ENCODE peak calls at places on chromosomes 7 and 10, in ten cellular contexts. One of them, this sample, is unnamed.

GRCh38 chr10:114634607-114634974 is 23.5 kb downstream of the ABLIM1 start:
- DNase-seq in CD8-positive, alpha-beta T cell: no peak
- DNase-seq in upper lobe of right lung: peak; percentile 68
- DNase-seq in uterus: peak; percentile 59
- DNase-seq in stomach: no peak
- DNase-seq in fibroblast of lung: peak; percentile 96
- DNase-seq in cardiac muscle cell: peak; percentile 86
- DNase-seq in heart left ventricle: peak; percentile 63
- DNase-seq in testis: peak; percentile 92
- DNase-seq in tibial artery: peak; percentile 90
- DNase-seq in this sample: no peak

GRCh38 chr10:851891-852290 is 79.6 kb downstream of the LARP4B start:
- DNase-seq in upper lobe of right lung: no peak
- DNase-seq in uterus: no peak
- DNase-seq in testis: no peak
- DNase-seq in cardiac muscle cell: no peak
- DNase-seq in heart left ventricle: no peak
- DNase-seq in tibial artery: no peak
- DNase-seq in CD8-positive, alpha-beta T cell: no peak
- DNase-seq in stomach: no peak
- DNase-seq in fibroblast of lung: no peak
- DNase-seq in this sample: no peak

GRCh38 chr7:44224216-44224950 is 23.6 kb downstream of the YKT6 start:
- DNase-seq in upper lobe of right lung: peak; percentile 53
- DNase-seq in heart left ventricle: peak; percentile 22
- DNase-seq in cardiac muscle cell: no peak
- DNase-seq in uterus: no peak
- DNase-seq in testis: no peak
- DNase-seq in CD8-positive, alpha-beta T cell: no peak
- DNase-seq in fibroblast of lung: no peak
- DNase-seq in stomach: no peak
- DNase-seq in tibial artery: no peak
- DNase-seq in this sample: no peak

GRCh38 chr10:114374141-114374791 is 30.0 kb downstream of the AFAP1L2 start:
- DNase-seq in testis: peak; percentile 79
- DNase-seq in tibial artery: peak; percentile 52
- DNase-seq in upper lobe of right lung: no peak
- DNase-seq in stomach: no peak
- DNase-seq in uterus: peak; percentile 86
- DNase-seq in heart left ventricle: peak; percentile 56
- DNase-seq in CD8-positive, alpha-beta T cell: no peak
- DNase-seq in cardiac muscle cell: no peak
- DNase-seq in fibroblast of lung: peak; percentile 48
- DNase-seq in this sample: no peak

GRCh38 chr10:88743999-88744398 is 15.8 kb upstream of the LIPN start:
- DNase-seq in testis: no peak
- DNase-seq in fibroblast of lung: no peak
- DNase-seq in tibial artery: no peak
- DNase-seq in stomach: no peak
- DNase-seq in upper lobe of right lung: no peak
- DNase-seq in uterus: no peak
- DNase-seq in heart left ventricle: no peak
- DNase-seq in cardiac muscle cell: no peak
- DNase-seq in CD8-positive, alpha-beta T cell: no peak
- DNase-seq in this sample: no peak

GRCh38 chr10:43263551-43264323 is 3.1 kb downstream of the RASGEF1A start:
- DNase-seq in cardiac muscle cell: no peak
- DNase-seq in uterus: no peak
- DNase-seq in heart left ventricle: no peak
- DNase-seq in fibroblast of lung: no peak
- DNase-seq in stomach: peak; percentile 21
- DNase-seq in testis: no peak
- DNase-seq in tibial artery: no peak
- DNase-seq in CD8-positive, alpha-beta T cell: no peak
- DNase-seq in upper lobe of right lung: no peak
- DNase-seq in this sample: no peak

GRCh38 chr10:59682986-59683937 is 26.4 kb downstream of the SLC16A9 start:
- DNase-seq in cardiac muscle cell: no peak
- DNase-seq in stomach: no peak
- DNase-seq in uterus: no peak
- DNase-seq in heart left ventricle: no peak
- DNase-seq in tibial artery: no peak
- DNase-seq in testis: no peak
- DNase-seq in upper lobe of right lung: no peak
- DNase-seq in CD8-positive, alpha-beta T cell: no peak
- DNase-seq in fibroblast of lung: peak; percentile 15
- DNase-seq in this sample: no peak

GRCh38 chr7:7820409-7820808 is 102.0 kb upstream of the RPA3 start:
- DNase-seq in uterus: no peak
- DNase-seq in heart left ventricle: no peak
- DNase-seq in CD8-positive, alpha-beta T cell: no peak
- DNase-seq in cardiac muscle cell: no peak
- DNase-seq in stomach: no peak
- DNase-seq in fibroblast of lung: no peak
- DNase-seq in upper lobe of right lung: no peak
- DNase-seq in tibial artery: no peak
- DNase-seq in testis: no peak
- DNase-seq in this sample: no peak

GRCh38 chr7:19062216-19062615 is 55.2 kb downstream of the TWIST1 start:
- DNase-seq in testis: no peak
- DNase-seq in tibial artery: no peak
- DNase-seq in upper lobe of right lung: no peak
- DNase-seq in stomach: no peak
- DNase-seq in cardiac muscle cell: no peak
- DNase-seq in CD8-positive, alpha-beta T cell: no peak
- DNase-seq in uterus: no peak
- DNase-seq in heart left ventricle: no peak
- DNase-seq in fibroblast of lung: no peak
- DNase-seq in this sample: no peak

GRCh38 chr10:73591935-73592699 is 975 bp upstream of the USP54 start:
- DNase-seq in testis: peak; percentile 80
- DNase-seq in stomach: peak; percentile 62
- DNase-seq in upper lobe of right lung: peak; percentile 71
- DNase-seq in CD8-positive, alpha-beta T cell: no peak
- DNase-seq in uterus: peak; percentile 43
- DNase-seq in tibial artery: peak; percentile 62
- DNase-seq in heart left ventricle: peak; percentile 48
- DNase-seq in cardiac muscle cell: peak; percentile 70
- DNase-seq in fibroblast of lung: peak; percentile 60
- DNase-seq in this sample: no peak

GRCh38 chr7:43693687-43694398 is 35.5 kb downstream of the COA1 start:
- DNase-seq in fibroblast of lung: peak; percentile 91
- DNase-seq in uterus: no peak
- DNase-seq in CD8-positive, alpha-beta T cell: no peak
- DNase-seq in testis: no peak
- DNase-seq in stomach: no peak
- DNase-seq in cardiac muscle cell: no peak
- DNase-seq in tibial artery: no peak
- DNase-seq in heart left ventricle: no peak
- DNase-seq in upper lobe of right lung: no peak
- DNase-seq in this sample: no peak

GRCh38 chr10:70456164-70456563 is 14.7 kb upstream of the NODAL start:
- DNase-seq in tibial artery: no peak
- DNase-seq in stomach: no peak
- DNase-seq in testis: no peak
- DNase-seq in uterus: no peak
- DNase-seq in fibroblast of lung: no peak
- DNase-seq in CD8-positive, alpha-beta T cell: no peak
- DNase-seq in heart left ventricle: no peak
- DNase-seq in upper lobe of right lung: no peak
- DNase-seq in cardiac muscle cell: no peak
- DNase-seq in this sample: no peak

GRCh38 chr7:104656467-104656866 is 328.1 kb downstream of the LHFPL3 start:
- DNase-seq in heart left ventricle: no peak
- DNase-seq in fibroblast of lung: no peak
- DNase-seq in cardiac muscle cell: no peak
- DNase-seq in stomach: no peak
- DNase-seq in upper lobe of right lung: no peak
- DNase-seq in CD8-positive, alpha-beta T cell: no peak
- DNase-seq in tibial artery: no peak
- DNase-seq in testis: no peak
- DNase-seq in uterus: no peak
- DNase-seq in this sample: no peak

GRCh38 chr7:51732951-51733350 is 416.3 kb upstream of the COBL start:
- DNase-seq in tibial artery: no peak
- DNase-seq in upper lobe of right lung: no peak
- DNase-seq in heart left ventricle: no peak
- DNase-seq in uterus: no peak
- DNase-seq in stomach: no peak
- DNase-seq in CD8-positive, alpha-beta T cell: no peak
- DNase-seq in cardiac muscle cell: no peak
- DNase-seq in testis: no peak
- DNase-seq in fibroblast of lung: no peak
- DNase-seq in this sample: no peak

DNA sequence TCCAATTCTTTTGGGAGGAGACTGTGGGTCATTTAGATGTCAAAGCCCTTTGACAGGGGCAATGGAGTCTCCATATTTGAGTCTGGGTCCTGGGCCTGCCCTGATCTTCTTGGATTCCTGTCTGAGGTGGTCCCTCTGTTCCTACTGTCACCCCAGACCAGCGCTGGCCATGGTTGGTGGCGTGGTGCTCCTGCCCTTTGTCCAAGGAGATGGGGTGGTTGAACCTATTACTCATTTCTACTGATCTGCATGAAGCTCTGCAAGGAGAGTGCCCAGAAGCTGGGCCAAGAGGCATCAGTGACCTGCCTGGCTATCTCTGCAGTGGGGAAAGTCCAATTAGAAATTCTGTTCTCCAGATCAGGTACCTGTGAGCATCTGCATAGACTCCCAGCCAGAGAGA is 355.6 kb upstream of the NUPR2 start:
- DNase-seq in stomach: no peak
- DNase-seq in testis: no peak
- DNase-seq in cardiac muscle cell: no peak
- DNase-seq in heart left ventricle: no peak
- DNase-seq in uterus: no peak
- DNase-seq in CD8-positive, alpha-beta T cell: no peak
- DNase-seq in tibial artery: no peak
- DNase-seq in fibroblast of lung: no peak
- DNase-seq in upper lobe of right lung: no peak
- DNase-seq in this sample: no peak
- H3K9me3 ChIP-seq in stomach: peaks cover 99% of the 10 kb centered on the region
- H3K9me3 ChIP-seq in testis: no peaks in the 10 kb centered on the region
- H3K9me3 ChIP-seq in cardiac muscle cell: no peaks in the 10 kb centered on the region
- H3K9me3 ChIP-seq in heart left ventricle: peaks cover 99% of the 10 kb centered on the region
- H3K9me3 ChIP-seq in uterus: peaks cover 13% of the 10 kb centered on the region
- H3K9me3 ChIP-seq in CD8-positive, alpha-beta T cell: peaks cover 28% of the 10 kb centered on the region
- H3K9me3 ChIP-seq in tibial artery: peaks cover 83% of the 10 kb centered on the region
- H3K9me3 ChIP-seq in fibroblast of lung: no peaks in the 10 kb centered on the region
- H3K9me3 ChIP-seq in upper lobe of right lung: peaks cover 75% of the 10 kb centered on the region
- H3K9me3 ChIP-seq in this sample: peaks cover under 1% of the 10 kb centered on the region

GRCh38 chr7:158019726-158020705 is 567.6 kb downstream of the PTPRN2 start:
- DNase-seq in fibroblast of lung: no peak
- DNase-seq in cardiac muscle cell: no peak
- DNase-seq in uterus: no peak
- DNase-seq in tibial artery: peak; percentile 6
- DNase-seq in heart left ventricle: no peak
- DNase-seq in testis: no peak
- DNase-seq in stomach: peak; percentile 24
- DNase-seq in CD8-positive, alpha-beta T cell: no peak
- DNase-seq in upper lobe of right lung: peak; percentile 47
- DNase-seq in this sample: no peak
- H3K9me3 ChIP-seq in fibroblast of lung: no peaks in the 10 kb centered on the region
- H3K9me3 ChIP-seq in cardiac muscle cell: no peaks in the 10 kb centered on the region
- H3K9me3 ChIP-seq in uterus: no peaks in the 10 kb centered on the region
- H3K9me3 ChIP-seq in tibial artery: no peaks in the 10 kb centered on the region
- H3K9me3 ChIP-seq in heart left ventricle: no peaks in the 10 kb centered on the region
- H3K9me3 ChIP-seq in testis: no peaks in the 10 kb centered on the region
- H3K9me3 ChIP-seq in stomach: no peaks in the 10 kb centered on the region
- H3K9me3 ChIP-seq in CD8-positive, alpha-beta T cell: no peaks in the 10 kb centered on the region
- H3K9me3 ChIP-seq in upper lobe of right lung: no peaks in the 10 kb centered on the region
- H3K9me3 ChIP-seq in this sample: no peaks in the 10 kb centered on the region

GRCh38 chr10:33666686-33667480 is 332.4 kb upstream of the NRP1 start:
- DNase-seq in upper lobe of right lung: no peak
- DNase-seq in cardiac muscle cell: no peak
- DNase-seq in stomach: no peak
- DNase-seq in fibroblast of lung: peak; percentile 57
- DNase-seq in CD8-positive, alpha-beta T cell: no peak
- DNase-seq in heart left ventricle: no peak
- DNase-seq in tibial artery: no peak
- DNase-seq in uterus: no peak
- DNase-seq in testis: no peak
- DNase-seq in this sample: no peak

GRCh38 chr10:33665512-33665911 is 331.0 kb upstream of the NRP1 start:
- DNase-seq in uterus: no peak
- DNase-seq in heart left ventricle: no peak
- DNase-seq in CD8-positive, alpha-beta T cell: no peak
- DNase-seq in fibroblast of lung: peak; percentile 37
- DNase-seq in upper lobe of right lung: no peak
- DNase-seq in cardiac muscle cell: no peak
- DNase-seq in stomach: no peak
- DNase-seq in testis: no peak
- DNase-seq in tibial artery: no peak
- DNase-seq in this sample: no peak

GRCh38 chr10:33661580-33662269 is 327.3 kb upstream of the NRP1 start:
- DNase-seq in testis: peak; percentile 49
- DNase-seq in CD8-positive, alpha-beta T cell: no peak
- DNase-seq in uterus: peak; percentile 23
- DNase-seq in heart left ventricle: peak; percentile 86
- DNase-seq in cardiac muscle cell: no peak
- DNase-seq in upper lobe of right lung: peak; percentile 83
- DNase-seq in stomach: peak; percentile 26
- DNase-seq in tibial artery: peak; percentile 79
- DNase-seq in fibroblast of lung: peak; percentile 81
- DNase-seq in this sample: no peak

GRCh38 chr10:33660329-33660728 is 325.9 kb upstream of the NRP1 start:
- DNase-seq in cardiac muscle cell: peak; percentile 17
- DNase-seq in upper lobe of right lung: no peak
- DNase-seq in tibial artery: no peak
- DNase-seq in fibroblast of lung: no peak
- DNase-seq in testis: no peak
- DNase-seq in uterus: no peak
- DNase-seq in stomach: no peak
- DNase-seq in heart left ventricle: no peak
- DNase-seq in CD8-positive, alpha-beta T cell: no peak
- DNase-seq in this sample: no peak

DNA sequence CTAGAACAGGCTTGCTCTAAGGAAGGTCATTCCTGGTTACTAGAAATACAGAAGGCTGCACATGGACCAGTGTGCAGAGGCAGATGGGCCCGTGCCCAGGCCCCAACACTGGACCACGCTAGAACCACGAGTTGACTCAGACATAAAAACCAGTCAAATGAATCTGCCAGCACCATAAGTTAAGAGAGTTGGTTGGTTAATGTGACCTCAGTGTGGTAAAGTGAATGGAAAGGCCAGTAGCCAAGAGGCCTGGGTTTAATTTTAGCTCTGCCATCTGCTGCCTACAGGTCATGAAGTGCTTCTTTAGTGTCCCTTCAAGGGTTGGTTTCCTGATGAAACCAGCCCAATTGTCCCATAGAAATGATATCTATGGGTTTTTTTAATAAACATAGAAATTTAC is 329.6 kb upstream of the NRP1 start:
- DNase-seq in tibial artery: no peak
- DNase-seq in cardiac muscle cell: no peak
- DNase-seq in CD8-positive, alpha-beta T cell: no peak
- DNase-seq in uterus: no peak
- DNase-seq in stomach: no peak
- DNase-seq in upper lobe of right lung: no peak
- DNase-seq in fibroblast of lung: no peak
- DNase-seq in heart left ventricle: no peak
- DNase-seq in testis: no peak
- DNase-seq in this sample: no peak
- H3K9me3 ChIP-seq in tibial artery: peaks cover 9% of the 10 kb centered on the region
- H3K9me3 ChIP-seq in cardiac muscle cell: no peaks in the 10 kb centered on the region
- H3K9me3 ChIP-seq in CD8-positive, alpha-beta T cell: peaks cover 4% of the 10 kb centered on the region
- H3K9me3 ChIP-seq in uterus: no peaks in the 10 kb centered on the region
- H3K9me3 ChIP-seq in stomach: no peaks in the 10 kb centered on the region
- H3K9me3 ChIP-seq in upper lobe of right lung: no peaks in the 10 kb centered on the region
- H3K9me3 ChIP-seq in fibroblast of lung: no peaks in the 10 kb centered on the region
- H3K9me3 ChIP-seq in heart left ventricle: peaks cover 9% of the 10 kb centered on the region
- H3K9me3 ChIP-seq in testis: no peaks in the 10 kb centered on the region
- H3K9me3 ChIP-seq in this sample: peaks cover 3% of the 10 kb centered on the region

GRCh38 chr10:124952123-124952522 is 10.2 kb downstream of the ZRANB1 start:
- DNase-seq in tibial artery: no peak
- DNase-seq in testis: no peak
- DNase-seq in uterus: no peak
- DNase-seq in cardiac muscle cell: no peak
- DNase-seq in stomach: no peak
- DNase-seq in CD8-positive, alpha-beta T cell: no peak
- DNase-seq in heart left ventricle: no peak
- DNase-seq in upper lobe of right lung: no peak
- DNase-seq in fibroblast of lung: no peak
- DNase-seq in this sample: no peak
- H3K9me3 ChIP-seq in tibial artery: no peaks in the 10 kb centered on the region
- H3K9me3 ChIP-seq in testis: no peaks in the 10 kb centered on the region
- H3K9me3 ChIP-seq in uterus: no peaks in the 10 kb centered on the region
- H3K9me3 ChIP-seq in cardiac muscle cell: no peaks in the 10 kb centered on the region
- H3K9me3 ChIP-seq in stomach: no peaks in the 10 kb centered on the region
- H3K9me3 ChIP-seq in CD8-positive, alpha-beta T cell: no peaks in the 10 kb centered on the region
- H3K9me3 ChIP-seq in heart left ventricle: no peaks in the 10 kb centered on the region
- H3K9me3 ChIP-seq in upper lobe of right lung: no peaks in the 10 kb centered on the region
- H3K9me3 ChIP-seq in fibroblast of lung: no peaks in the 10 kb centered on the region
- H3K9me3 ChIP-seq in this sample: no peaks in the 10 kb centered on the region

This sample was measured in T-helper 17 cell.